ENCODE peak calls at places on chromosome 6, in ten cellular contexts. J, E, N, C, T, F, R, M, Z and A are unnamed samples.

GRCh38 chr6:2378046-2378657 is 132.7 kb upstream of the GMDS start:
- DNase-seq in Z (no peak), N (no peak), F (no peak), C (no peak), R (no peak), J (no peak), T (no peak), E (no peak), M (no peak), A (no peak)

GRCh38 chr6:110068592-110068967 is 90.5 kb downstream of the GPR6 start:
- DNase-seq in R (no peak), N (no peak), C (no peak), T (no peak), E (no peak), F (no peak), Z (no peak), M (no peak), J (no peak), A (no peak)

GRCh38 chr6:111406200-111406711 is 76.8 kb downstream of the REV3L start:
- DNase-seq in J (no peak), M (no peak), F (no peak), N (no peak), R (no peak), T (no peak), Z (no peak), E (no peak), C (no peak), A (no peak)

GRCh38 chr6:106377061-106377540 is 16.6 kb downstream of the CRYBG1 start:
- DNase-seq in R (peak), F (no peak), J (no peak), T (peak), Z (no peak), N (no peak), E (no peak), M (no peak), C (peak), A (peak)

GRCh38 chr6:11766589-11767450 is 11.8 kb downstream of the ADTRP start:
- DNase-seq in F (peak), J (no peak), T (peak), M (no peak), R (peak), C (peak), Z (no peak), E (peak), N (no peak), A (peak)

GRCh38 chr6:151300267-151300930 is 60.6 kb downstream of the AKAP12 start:
- DNase-seq in N (no peak), M (no peak), T (no peak), J (no peak), E (no peak), R (no peak), C (no peak), Z (no peak), F (no peak), A (no peak)

GRCh38 chr6:156928126-156928525 is 150.9 kb downstream of the ARID1B start:
- DNase-seq in T (no peak), R (no peak), N (no peak), M (no peak), C (no peak), Z (no peak), J (no peak), F (no peak), E (no peak), A (no peak)

GRCh38 chr6:122692807-122693580 is 82.8 kb downstream of the PKIB start:
- DNase-seq in C (no peak), Z (no peak), T (no peak), M (no peak), J (no peak), N (no peak), R (no peak), F (no peak), E (no peak), A (no peak)

GRCh38 chr6:141848029-141848890 is 284.5 kb upstream of the GJE1 start:
- DNase-seq in F (no peak), N (no peak), Z (no peak), E (no peak), R (no peak), T (no peak), C (no peak), J (no peak), M (no peak), A (no peak)

GRCh38 chr6:150099953-150100352 is 31.0 kb upstream of the ULBP3 start:
- DNase-seq in T (no peak), F (no peak), C (no peak), Z (no peak), N (no peak), R (no peak), J (no peak), E (no peak), M (no peak), A (no peak)

GRCh38 chr6:28553384-28553985 is 27.8 kb downstream of the GPX5 start:
- DNase-seq in C (no peak), J (no peak), M (no peak), E (no peak), T (no peak), F (no peak), R (no peak), Z (no peak), N (no peak), A (no peak)

GRCh38 chr6:13272131-13273046 is 55.9 kb downstream of the TBC1D7 start:
- DNase-seq in C (no peak), F (no peak), T (no peak), Z (peak), M (no peak), N (no peak), E (no peak), J (no peak), R (no peak), A (no peak)

GRCh38 chr6:45411959-45412358 is 34.2 kb upstream of the SUPT3H start:
- DNase-seq in T (no peak), R (no peak), J (no peak), M (no peak), E (no peak), C (no peak), N (no peak), F (no peak), Z (no peak), A (no peak)

GRCh38 chr6:29724937-29725869 is 2.0 kb downstream of the HLA-F start:
- DNase-seq in C (no peak), N (no peak), Z (no peak), E (no peak), J (no peak), T (no peak), M (no peak), R (no peak), F (no peak), A (no peak)

GRCh38 chr6:13760948-13761347 is 49.3 kb upstream of the RANBP9 start:
- DNase-seq in R (peak), J (no peak), F (peak), E (no peak), C (peak), T (peak), M (no peak), N (no peak), Z (peak), A (peak)

GRCh38 chr6:17289491-17290106 is 8.4 kb downstream of the RBM24 start:
- DNase-seq in J (no peak), E (no peak), R (no peak), T (no peak), M (no peak), Z (peak), C (no peak), F (no peak), N (no peak), A (peak)

GRCh38 chr6:148934534-148934933 is 187.7 kb downstream of the UST start:
- DNase-seq in R (no peak), T (peak), C (peak), J (no peak), F (peak), N (no peak), E (no peak), Z (peak), M (no peak), A (peak)

GRCh38 chr6:57224769-57225515 is 2.8 kb upstream of the RAB23 start:
- DNase-seq in T (peak), N (no peak), F (peak), M (no peak), R (peak), J (no peak), E (no peak), Z (no peak), C (peak), A (peak)